ENCODE peak calls at places on chromosomes 6 and 20, in seven cellular contexts. V is A549; A is skeletal muscle cell; C is H7; B is upper lobe of left lung; L is CD8-positive, alpha-beta T cell; Z is tibial artery. J is an unnamed sample.

GRCh38 chr6:49517919-49518318 is 18.2 kb downstream of the GLYATL3 start:
- DNase-seq in C (no peak), V (no peak), B (no peak), L (no peak), A (no peak), Z (no peak), J (no peak)

GRCh38 chr20:41654292-41654691 is 36.1 kb upstream of the CHD6 start:
- DNase-seq in C (peak; percentile 23), A (no peak), L (no peak), V (no peak), B (no peak), Z (no peak), J (no peak)

GRCh38 chr20:14199111-14199510 is 138.3 kb downstream of the FLRT3 start:
- DNase-seq in L (no peak), A (no peak), C (no peak), Z (no peak), B (no peak), V (no peak), J (no peak)

GRCh38 chr6:56399250-56399671 is 151.9 kb upstream of the COL21A1 start:
- DNase-seq in L (no peak), B (no peak), V (peak; percentile 7), Z (no peak), C (peak; percentile 18), A (no peak), J (no peak)

GRCh38 chr6:22437665-22438064 is 131.7 kb upstream of the HDGFL1 start:
- DNase-seq in L (no peak), A (no peak), V (no peak), Z (no peak), C (no peak), B (no peak), J (no peak)

GRCh38 chr6:29764422-29765196 is 41.4 kb downstream of the HLA-F start:
- DNase-seq in L (no peak), V (no peak), Z (no peak), B (no peak), A (no peak), C (no peak), J (peak; percentile 5)

GRCh38 chr20:40636486-40636885 is 52.5 kb downstream of the MAFB start:
- DNase-seq in C (no peak), A (no peak), B (no peak), L (no peak), Z (no peak), V (no peak), J (no peak)

GRCh38 chr6:40611912-40612311 is 24.7 kb upstream of the LRFN2 start:
- DNase-seq in B (peak; percentile 25), V (no peak), A (no peak), C (no peak), Z (no peak), L (no peak), J (no peak)

GRCh38 chr6:136657629-136658028 is 107.4 kb upstream of the MAP7 start:
- DNase-seq in Z (no peak), B (no peak), A (no peak), L (no peak), C (no peak), V (no peak), J (peak; percentile 27)

GRCh38 chr6:7146079-7146828 is 38.5 kb downstream of the RREB1 start:
- DNase-seq in C (no peak), L (no peak), Z (peak; percentile 85), V (no peak), B (no peak), A (no peak), J (peak; percentile 81)

GRCh38 chr6:44699082-44699481 is 311.6 kb downstream of the CDC5L start:
- DNase-seq in A (no peak), B (no peak), V (no peak), C (no peak), L (no peak), Z (no peak), J (no peak)

GRCh38 chr6:35582315-35582714 is 69.6 kb upstream of the TULP1 start:
- DNase-seq in V (no peak), A (no peak), B (no peak), C (no peak), Z (no peak), L (no peak), J (no peak)

GRCh38 chr6:11096109-11096508 is 2.5 kb downstream of the SMIM13 start:
- DNase-seq in B (no peak), V (peak; percentile 53), Z (no peak), C (peak; percentile 51), L (no peak), A (peak; percentile 43), J (peak; percentile 42)

DNA sequence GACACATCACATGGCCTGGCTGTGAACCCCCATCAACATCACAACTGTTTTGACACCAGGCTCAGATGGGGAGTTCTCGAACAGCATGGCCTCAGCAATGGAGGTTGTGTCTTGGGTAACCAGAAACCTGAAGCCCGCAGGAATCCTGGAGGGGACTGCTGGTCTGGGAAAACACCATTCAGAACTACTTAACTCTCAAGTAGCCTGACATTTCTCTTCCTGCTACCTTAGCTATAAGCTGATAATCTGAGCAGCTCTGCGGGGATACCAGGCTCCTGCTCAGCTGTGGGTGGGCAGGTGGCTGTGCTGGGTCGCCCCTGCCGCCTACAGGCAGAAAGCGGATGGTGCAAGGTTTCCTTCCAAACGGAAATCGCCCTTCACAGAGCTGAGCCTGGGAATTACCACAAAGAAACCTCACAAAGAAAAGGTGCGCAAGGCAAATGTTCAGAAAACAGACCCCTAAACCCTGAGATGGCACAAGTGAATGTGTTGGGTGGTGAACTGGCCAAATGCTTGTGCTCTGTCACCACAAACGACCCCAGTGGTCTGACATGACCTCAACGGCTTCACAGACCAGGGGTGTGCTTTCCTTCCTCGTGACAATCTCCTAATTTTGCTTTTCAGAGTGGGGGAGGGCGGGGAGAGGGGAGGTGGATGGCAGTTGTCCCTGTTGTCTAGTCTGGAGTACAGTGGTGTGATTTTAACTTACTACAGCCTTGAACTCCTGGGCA is 29.5 kb downstream of the SNX5 start:
- DNase-seq in L (peak; percentile 57), Z (peak; percentile 83), C (peak; percentile 84), V (peak; percentile 75), A (no peak), B (peak; percentile 65), J (peak; percentile 77)
- H3K4me3 ChIP-seq in L (no peak overlapping the region), Z (no peak overlapping the region), C (no peak overlapping the region), V (no peak overlapping the region), A (no peak overlapping the region), B (no peak overlapping the region), J (no peak overlapping the region)

GRCh38 chr6:32843321-32843978 is 397 bp downstream of the PSMB8 start:
- DNase-seq in B (peak; percentile 88), L (no peak), C (peak; percentile 77), V (no peak), Z (no peak), A (no peak), J (no peak)

GRCh38 chr6:32843979-32844838 is at the start of gene PSMB8:
- DNase-seq in B (peak; percentile 83), C (peak; percentile 94), L (peak; percentile 99), Z (peak; percentile 98), V (peak; percentile 86), A (peak; percentile 64), J (peak; percentile 100)

GRCh38 chr6:32840604-32841246 is 2.2 kb upstream of the TAP2 start:
- DNase-seq in Z (no peak), C (no peak), B (no peak), V (no peak), L (no peak), A (no peak), J (no peak)

GRCh38 chr6:32842690-32843089 is 1.2 kb downstream of the PSMB8 start:
- DNase-seq in L (no peak), V (no peak), C (no peak), B (no peak), Z (no peak), A (no peak), J (no peak)

GRCh38 chr6:32842021-32842650 is 1.7 kb downstream of the PSMB8 start:
- DNase-seq in Z (no peak), L (no peak), A (no peak), B (no peak), V (no peak), C (no peak), J (no peak)
- H3K4me3 ChIP-seq in Z (no peak overlapping the region), L (peak overlapping the region; percentile 99), A (no peak overlapping the region), B (peak overlapping the region; percentile 74), V (no peak overlapping the region), C (no peak overlapping the region), J (no peak overlapping the region)

GRCh38 chr6:143540192-143540591 is 28.7 kb upstream of the FUCA2 start:
- DNase-seq in A (no peak), C (no peak), B (no peak), V (no peak), Z (no peak), L (no peak), J (no peak)

GRCh38 chr6:143536866-143537691 is 25.6 kb upstream of the FUCA2 start:
- DNase-seq in L (peak; percentile 51), C (peak; percentile 84), Z (peak; percentile 75), V (peak; percentile 14), B (peak; percentile 92), A (no peak), J (peak; percentile 84)

GRCh38 chr6:143539106-143539505 is 27.6 kb upstream of the FUCA2 start:
- DNase-seq in V (no peak), L (no peak), A (no peak), C (no peak), B (no peak), Z (no peak), J (no peak)

GRCh38 chr6:143539723-143540122 is 28.2 kb upstream of the FUCA2 start:
- DNase-seq in Z (no peak), L (no peak), C (peak; percentile 47), A (no peak), V (no peak), B (no peak), J (no peak)

DNA sequence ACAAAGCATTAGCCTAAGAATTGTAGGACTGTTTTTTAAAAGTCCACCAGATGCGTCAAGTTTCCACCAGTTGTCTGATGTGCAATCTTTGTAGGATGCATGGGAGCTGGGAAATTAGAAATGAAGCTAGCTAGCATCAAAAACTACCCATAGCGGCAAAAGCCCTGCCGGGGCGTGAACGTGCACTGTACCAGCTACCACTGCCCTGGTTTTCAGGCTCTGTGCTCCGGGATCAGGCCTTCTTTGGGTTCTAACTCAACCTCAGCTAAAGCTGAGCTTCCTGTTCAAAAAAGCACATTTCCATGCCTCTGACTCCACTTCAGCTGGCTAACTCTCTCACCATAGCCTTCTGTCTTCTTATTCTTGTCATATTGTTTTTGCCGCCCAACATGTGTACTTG is 26.9 kb upstream of the FUCA2 start:
- DNase-seq in C (no peak), V (no peak), A (no peak), B (no peak), Z (no peak), L (no peak), J (no peak)
- H3K4me3 ChIP-seq in C (no peak overlapping the region), V (no peak overlapping the region), A (no peak overlapping the region), B (no peak overlapping the region), Z (no peak overlapping the region), L (no peak overlapping the region), J (no peak overlapping the region)

DNA sequence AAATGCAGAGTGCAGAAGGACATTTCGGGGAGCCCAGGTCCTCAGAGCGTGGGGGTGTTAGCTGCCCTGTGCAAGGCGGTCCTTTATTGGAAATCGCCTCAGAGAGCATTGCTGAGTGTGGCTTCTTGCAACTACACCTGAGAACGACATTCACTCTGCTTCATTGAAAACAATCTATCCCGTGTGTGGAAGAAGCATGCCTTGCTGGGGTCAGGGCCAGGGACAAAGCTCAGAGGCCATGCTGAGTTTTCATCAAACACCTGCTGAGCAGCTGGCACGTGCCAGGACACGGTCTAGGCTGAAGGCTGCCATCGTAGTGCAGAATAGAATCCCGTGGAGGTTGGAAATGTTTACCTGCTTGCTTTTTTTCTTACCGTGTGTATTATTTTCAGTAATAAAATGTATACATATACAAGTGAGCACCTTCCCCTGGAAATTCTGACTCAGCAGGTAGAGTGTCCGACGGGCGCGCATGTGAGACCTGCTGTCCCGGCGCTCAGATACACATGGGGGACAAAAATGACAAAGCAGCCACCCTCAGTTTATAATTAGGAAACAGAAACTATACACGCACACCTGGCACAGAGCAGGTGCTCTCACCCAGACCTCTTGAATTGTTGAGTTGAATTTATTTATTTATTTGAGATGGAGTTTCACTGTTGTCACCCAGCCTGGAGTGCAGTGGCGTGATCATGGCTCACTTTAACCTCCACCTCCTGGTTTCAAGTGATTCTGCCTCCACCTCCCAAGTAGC is 180.2 kb downstream of the ZDHHC14 start:
- DNase-seq in Z (peak; percentile 28), B (peak; percentile 15), C (no peak), L (no peak), V (no peak), A (no peak), J (no peak)
- H3K4me3 ChIP-seq in Z (no peak overlapping the region), B (no peak overlapping the region), C (no peak overlapping the region), L (no peak overlapping the region), V (no peak overlapping the region), A (no peak overlapping the region), J (no peak overlapping the region)

J was measured in colonic mucosa.